ENCODE peak calls at places on chromosomes 12 and 14, in ten cellular contexts. One of them, this sample, is unnamed.

GRCh38 chr12:123908884-123909807 is 63.5 kb downstream of the CCDC92 start:
- DNase-seq in HepG2: no peak
- DNase-seq in sigmoid colon: no peak
- DNase-seq in IMR-90: no peak
- DNase-seq in heart left ventricle: no peak
- DNase-seq in uterus: no peak
- DNase-seq in suprapubic skin: no peak
- DNase-seq in Peyer's patch: no peak
- DNase-seq in spleen: peak; percentile 63
- DNase-seq in adrenal gland: no peak
- DNase-seq in this sample: no peak

GRCh38 chr12:96422192-96422591 is 22.0 kb upstream of the CDK17 start:
- DNase-seq in HepG2: no peak
- DNase-seq in sigmoid colon: no peak
- DNase-seq in IMR-90: peak; percentile 85
- DNase-seq in heart left ventricle: no peak
- DNase-seq in uterus: no peak
- DNase-seq in suprapubic skin: no peak
- DNase-seq in Peyer's patch: no peak
- DNase-seq in spleen: no peak
- DNase-seq in adrenal gland: no peak
- DNase-seq in this sample: no peak

GRCh38 chr12:72747460-72747859 is 475.3 kb downstream of the TRHDE start:
- DNase-seq in HepG2: no peak
- DNase-seq in sigmoid colon: no peak
- DNase-seq in IMR-90: no peak
- DNase-seq in heart left ventricle: no peak
- DNase-seq in uterus: no peak
- DNase-seq in suprapubic skin: no peak
- DNase-seq in Peyer's patch: no peak
- DNase-seq in spleen: no peak
- DNase-seq in adrenal gland: no peak
- DNase-seq in this sample: no peak

GRCh38 chr12:57803317-57803893 is 15.1 kb downstream of the AVIL start:
- DNase-seq in HepG2: peak; percentile 23
- DNase-seq in sigmoid colon: no peak
- DNase-seq in IMR-90: peak; percentile 42
- DNase-seq in heart left ventricle: peak; percentile 62
- DNase-seq in uterus: no peak
- DNase-seq in suprapubic skin: no peak
- DNase-seq in Peyer's patch: no peak
- DNase-seq in spleen: no peak
- DNase-seq in adrenal gland: peak; percentile 59
- DNase-seq in this sample: no peak

GRCh38 chr14:95609398-95609990 is 74.6 kb downstream of the GLRX5 start:
- DNase-seq in HepG2: peak; percentile 39
- DNase-seq in sigmoid colon: no peak
- DNase-seq in IMR-90: peak; percentile 23
- DNase-seq in heart left ventricle: no peak
- DNase-seq in uterus: no peak
- DNase-seq in suprapubic skin: no peak
- DNase-seq in Peyer's patch: peak; percentile 18
- DNase-seq in spleen: no peak
- DNase-seq in adrenal gland: peak; percentile 49
- DNase-seq in this sample: no peak

GRCh38 chr12:121326996-121327674 is 25.1 kb downstream of the ANAPC5 start:
- DNase-seq in HepG2: no peak
- DNase-seq in sigmoid colon: no peak
- DNase-seq in IMR-90: no peak
- DNase-seq in heart left ventricle: no peak
- DNase-seq in uterus: no peak
- DNase-seq in suprapubic skin: no peak
- DNase-seq in Peyer's patch: no peak
- DNase-seq in spleen: no peak
- DNase-seq in adrenal gland: no peak
- DNase-seq in this sample: no peak

GRCh38 chr14:92022036-92022435 is 17.8 kb downstream of the TRIP11 start:
- DNase-seq in HepG2: no peak
- DNase-seq in sigmoid colon: no peak
- DNase-seq in IMR-90: no peak
- DNase-seq in heart left ventricle: no peak
- DNase-seq in uterus: no peak
- DNase-seq in suprapubic skin: no peak
- DNase-seq in Peyer's patch: no peak
- DNase-seq in spleen: no peak
- DNase-seq in adrenal gland: no peak
- DNase-seq in this sample: no peak

GRCh38 chr12:47276253-47277070 is 196.7 kb upstream of the AMIGO2 start:
- DNase-seq in HepG2: peak; percentile 29
- DNase-seq in sigmoid colon: no peak
- DNase-seq in IMR-90: peak; percentile 79
- DNase-seq in heart left ventricle: no peak
- DNase-seq in uterus: peak; percentile 50
- DNase-seq in suprapubic skin: no peak
- DNase-seq in Peyer's patch: peak; percentile 61
- DNase-seq in spleen: peak; percentile 64
- DNase-seq in adrenal gland: peak; percentile 33
- DNase-seq in this sample: no peak

GRCh38 chr12:15540025-15540424 is 217.7 kb downstream of the PTPRO start:
- DNase-seq in HepG2: no peak
- DNase-seq in sigmoid colon: no peak
- DNase-seq in IMR-90: peak; percentile 58
- DNase-seq in heart left ventricle: no peak
- DNase-seq in uterus: no peak
- DNase-seq in suprapubic skin: no peak
- DNase-seq in Peyer's patch: no peak
- DNase-seq in spleen: no peak
- DNase-seq in adrenal gland: no peak
- DNase-seq in this sample: no peak

GRCh38 chr14:96735509-96735908 is 61.7 kb upstream of the VRK1 start:
- DNase-seq in HepG2: no peak
- DNase-seq in sigmoid colon: no peak
- DNase-seq in IMR-90: no peak
- DNase-seq in heart left ventricle: no peak
- DNase-seq in uterus: no peak
- DNase-seq in suprapubic skin: no peak
- DNase-seq in Peyer's patch: no peak
- DNase-seq in spleen: no peak
- DNase-seq in adrenal gland: no peak
- DNase-seq in this sample: no peak

DNA sequence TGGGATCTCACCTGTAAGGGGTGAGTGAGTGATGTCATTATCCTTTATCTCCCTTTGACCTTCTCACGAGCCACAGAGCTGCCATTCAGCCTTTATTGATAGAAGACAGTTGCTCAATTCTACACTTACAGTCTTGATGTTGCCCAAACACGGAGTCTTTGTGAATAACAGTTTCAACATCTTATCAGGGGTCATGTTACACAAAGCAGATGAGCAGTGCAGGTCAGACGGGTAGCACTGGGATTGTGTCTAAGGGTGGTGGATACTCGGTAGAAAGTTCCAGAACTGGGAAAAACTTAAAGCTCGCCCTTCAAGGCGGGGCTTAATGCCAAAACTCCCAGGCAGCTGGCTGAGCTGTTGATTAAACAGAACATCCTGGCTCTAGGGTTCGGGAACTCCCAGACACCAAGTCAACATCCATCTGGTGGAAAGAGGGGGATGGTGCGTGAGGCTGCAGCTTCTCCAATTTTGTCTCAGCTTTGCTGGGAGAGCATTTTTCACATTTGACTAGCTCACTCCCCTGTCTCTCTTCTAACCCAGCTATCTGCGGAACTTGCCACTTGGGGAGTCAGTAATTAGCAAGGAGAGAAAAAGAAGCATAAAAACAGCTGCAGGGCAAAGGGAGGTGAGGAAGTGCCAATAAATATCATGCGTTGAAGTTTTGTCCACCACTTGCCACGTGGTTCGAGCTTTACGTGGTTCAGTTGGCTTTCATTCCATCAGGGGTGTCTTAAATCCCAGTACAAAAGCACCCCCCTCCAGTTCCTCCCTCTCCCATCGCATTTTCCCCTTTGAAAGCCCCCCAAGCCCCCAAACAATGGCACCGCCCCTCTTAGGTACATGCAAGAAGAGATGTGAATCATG is 31.0 kb downstream of the FOXN4 start:
- DNase-seq in HepG2: peak; percentile 97
- DNase-seq in sigmoid colon: no peak
- DNase-seq in IMR-90: peak; percentile 12
- DNase-seq in heart left ventricle: no peak
- DNase-seq in uterus: peak; percentile 84
- DNase-seq in suprapubic skin: no peak
- DNase-seq in Peyer's patch: no peak
- DNase-seq in spleen: no peak
- DNase-seq in adrenal gland: no peak
- DNase-seq in this sample: no peak
- H3K4me3 ChIP-seq in HepG2: peak overlapping the region; percentile 21
- H3K4me3 ChIP-seq in sigmoid colon: no peak overlapping the region
- H3K4me3 ChIP-seq in IMR-90: no peak overlapping the region
- H3K4me3 ChIP-seq in heart left ventricle: no peak overlapping the region
- H3K4me3 ChIP-seq in uterus: no peak overlapping the region
- H3K4me3 ChIP-seq in suprapubic skin: no peak overlapping the region
- H3K4me3 ChIP-seq in Peyer's patch: no peak overlapping the region
- H3K4me3 ChIP-seq in spleen: no peak overlapping the region
- H3K4me3 ChIP-seq in adrenal gland: no peak overlapping the region
- H3K4me3 ChIP-seq in this sample: no peak overlapping the region

DNA sequence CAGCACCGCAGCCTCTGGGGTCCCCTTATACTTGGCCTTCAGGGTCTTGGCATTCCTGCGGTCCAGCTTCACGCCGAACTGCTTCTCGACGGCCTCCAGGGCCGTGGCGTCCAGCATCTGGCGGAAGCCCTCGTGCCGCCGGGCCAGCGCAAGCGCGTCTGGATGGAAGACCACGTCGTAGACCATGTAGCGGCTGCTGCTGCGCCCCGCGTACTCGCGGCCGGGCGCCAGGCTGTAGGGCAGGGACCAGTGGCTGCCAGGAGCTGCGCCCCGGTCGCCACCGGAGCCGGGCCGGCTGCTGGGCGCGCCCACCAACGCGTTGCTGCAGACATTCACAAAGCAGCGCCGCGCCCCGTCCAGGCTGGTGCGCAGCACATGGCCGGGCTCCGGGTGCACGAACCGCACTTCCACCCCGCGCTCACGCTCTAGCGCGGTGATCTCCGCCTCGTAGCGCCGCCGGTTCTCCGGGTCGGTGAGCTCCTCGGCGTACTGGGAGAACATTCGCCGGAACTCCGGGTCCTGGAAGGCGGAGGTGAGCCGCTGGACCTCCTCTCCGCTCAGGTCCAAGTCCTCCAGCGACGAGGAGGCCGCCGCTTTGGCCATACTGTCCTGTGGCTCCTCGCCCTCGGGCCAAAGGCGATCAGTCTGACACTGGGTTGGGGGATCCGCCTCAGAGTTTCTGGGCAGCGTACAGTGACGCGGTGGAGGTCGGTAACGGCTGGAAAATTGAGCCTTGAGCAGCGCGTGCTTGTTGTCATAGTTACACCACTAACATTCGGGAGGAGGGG is at the start of gene DNAAF2:
- DNase-seq in HepG2: peak; percentile 76
- DNase-seq in sigmoid colon: peak; percentile 80
- DNase-seq in IMR-90: peak; percentile 76
- DNase-seq in heart left ventricle: peak; percentile 50
- DNase-seq in uterus: peak; percentile 51
- DNase-seq in suprapubic skin: peak; percentile 84
- DNase-seq in Peyer's patch: peak; percentile 60
- DNase-seq in spleen: peak; percentile 96
- DNase-seq in adrenal gland: peak; percentile 77
- DNase-seq in this sample: peak; percentile 56
- TF ChIP-seq POLR2A in HepG2: peak; percentile 45
- TF ChIP-seq POLR2A in sigmoid colon: no peak
- TF ChIP-seq POLR2A in IMR-90: no peak
- TF ChIP-seq POLR2A in heart left ventricle: no peak
- TF ChIP-seq POLR2A in uterus: no peak
- TF ChIP-seq POLR2A in suprapubic skin: no peak
- TF ChIP-seq POLR2A in Peyer's patch: no peak
- TF ChIP-seq POLR2A in spleen: no peak
- TF ChIP-seq POLR2A in adrenal gland: peak; percentile 57
- TF ChIP-seq POLR2A in this sample: no peak

DNA sequence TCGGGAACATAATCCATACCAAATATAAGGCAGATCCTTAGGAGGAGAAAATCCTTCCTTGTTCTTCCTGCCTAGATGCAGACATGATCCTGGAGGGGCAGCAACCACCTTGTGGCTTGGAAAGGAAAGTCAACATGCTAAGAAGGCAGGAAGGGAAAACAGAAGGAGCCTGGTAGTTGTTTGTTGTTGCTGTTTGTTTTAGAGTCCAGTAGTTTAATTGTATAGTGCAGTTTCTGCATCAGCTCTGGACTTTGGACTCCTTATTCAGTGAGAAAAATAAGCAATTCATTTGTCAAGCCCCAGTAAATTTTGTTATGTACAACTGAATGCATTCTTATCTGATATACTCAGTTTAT is 45.7 kb upstream of the APPL2 start:
- DNase-seq in HepG2: peak; percentile 40
- DNase-seq in sigmoid colon: no peak
- DNase-seq in IMR-90: no peak
- DNase-seq in heart left ventricle: no peak
- DNase-seq in uterus: no peak
- DNase-seq in suprapubic skin: no peak
- DNase-seq in Peyer's patch: no peak
- DNase-seq in spleen: no peak
- DNase-seq in adrenal gland: no peak
- DNase-seq in this sample: no peak
- H3K27ac ChIP-seq in HepG2: no peak overlapping the region
- H3K27ac ChIP-seq in sigmoid colon: no peak overlapping the region
- H3K27ac ChIP-seq in IMR-90: no peak overlapping the region
- H3K27ac ChIP-seq in heart left ventricle: no peak overlapping the region
- H3K27ac ChIP-seq in uterus: no peak overlapping the region
- H3K27ac ChIP-seq in suprapubic skin: no peak overlapping the region
- H3K27ac ChIP-seq in Peyer's patch: no peak overlapping the region
- H3K27ac ChIP-seq in spleen: no peak overlapping the region
- H3K27ac ChIP-seq in adrenal gland: no peak overlapping the region
- H3K27ac ChIP-seq in this sample: no peak overlapping the region

GRCh38 chr12:107610030-107610859 is 75.4 kb upstream of the PWP1 start:
- DNase-seq in HepG2: peak; percentile 12
- DNase-seq in sigmoid colon: no peak
- DNase-seq in IMR-90: peak; percentile 48
- DNase-seq in heart left ventricle: no peak
- DNase-seq in uterus: no peak
- DNase-seq in suprapubic skin: no peak
- DNase-seq in Peyer's patch: no peak
- DNase-seq in spleen: no peak
- DNase-seq in adrenal gland: no peak
- DNase-seq in this sample: no peak
- H3K4me3 ChIP-seq in HepG2: no peak overlapping the region
- H3K4me3 ChIP-seq in sigmoid colon: no peak overlapping the region
- H3K4me3 ChIP-seq in IMR-90: no peak overlapping the region
- H3K4me3 ChIP-seq in heart left ventricle: no peak overlapping the region
- H3K4me3 ChIP-seq in uterus: no peak overlapping the region
- H3K4me3 ChIP-seq in suprapubic skin: no peak overlapping the region
- H3K4me3 ChIP-seq in Peyer's patch: no peak overlapping the region
- H3K4me3 ChIP-seq in spleen: no peak overlapping the region
- H3K4me3 ChIP-seq in adrenal gland: no peak overlapping the region
- H3K4me3 ChIP-seq in this sample: no peak overlapping the region

DNA sequence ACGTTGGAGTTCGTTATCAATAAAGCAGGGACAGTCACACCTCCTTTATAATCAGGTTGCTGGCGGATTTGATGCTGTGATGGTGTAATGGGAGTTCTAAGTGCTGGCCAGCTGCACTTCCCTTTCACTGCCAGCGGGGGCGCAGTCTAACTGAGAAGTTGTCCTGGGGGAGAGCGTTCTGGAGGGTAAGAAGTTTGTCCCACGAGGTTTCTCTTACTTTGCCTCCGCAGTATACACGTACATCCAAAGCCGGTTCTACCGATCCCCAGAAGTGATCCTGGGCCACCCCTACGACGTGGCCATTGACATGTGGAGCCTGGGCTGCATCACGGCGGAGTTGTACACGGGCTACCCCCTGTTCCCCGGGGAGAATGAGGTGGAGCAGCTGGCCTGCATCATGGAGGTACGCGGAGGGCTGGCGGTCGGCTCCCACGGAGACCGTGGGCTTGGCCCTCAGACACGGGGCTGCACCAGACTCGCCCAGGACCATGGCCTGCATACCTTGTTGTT is 42.7 kb downstream of the DYRK4 start:
- DNase-seq in HepG2: peak; percentile 78
- DNase-seq in sigmoid colon: peak; percentile 90
- DNase-seq in IMR-90: peak; percentile 85
- DNase-seq in heart left ventricle: peak; percentile 79
- DNase-seq in uterus: peak; percentile 79
- DNase-seq in suprapubic skin: peak; percentile 89
- DNase-seq in Peyer's patch: peak; percentile 80
- DNase-seq in spleen: peak; percentile 93
- DNase-seq in adrenal gland: peak; percentile 84
- DNase-seq in this sample: peak; percentile 78
- TF ChIP-seq POLR2A in HepG2: peak; percentile 67
- TF ChIP-seq POLR2A in sigmoid colon: no peak
- TF ChIP-seq POLR2A in IMR-90: no peak
- TF ChIP-seq POLR2A in heart left ventricle: peak; percentile 20
- TF ChIP-seq POLR2A in uterus: no peak
- TF ChIP-seq POLR2A in suprapubic skin: no peak
- TF ChIP-seq POLR2A in Peyer's patch: peak; percentile 31
- TF ChIP-seq POLR2A in spleen: no peak
- TF ChIP-seq POLR2A in adrenal gland: peak; percentile 52
- TF ChIP-seq POLR2A in this sample: no peak

This sample was measured in breast epithelium.